ENCODE peak calls at places on chromosome 20, in nine cellular contexts. G is Peyer's patch; M is lung; V is CD4-positive, alpha-beta memory T cell; I is neural progenitor cell; W is mammary epithelial cell; C is ovary; U is fibroblast of lung; P is GM23248. S is an unnamed sample.

GRCh38 chr20:23606652-23607049 is 934 bp upstream of the CST9 start:
- DNase-seq in C (peak; percentile 71), M (peak; percentile 77), P (peak; percentile 87), W (peak; percentile 61), G (peak; percentile 85), I (peak; percentile 86), U (peak; percentile 50), V (peak; percentile 40), S (peak; percentile 88)

GRCh38 chr20:23509580-23509913 is 18.6 kb downstream of the CST8 start:
- DNase-seq in V (no peak), I (no peak), P (no peak), U (no peak), G (no peak), C (no peak), M (no peak), W (no peak), S (no peak)

GRCh38 chr20:18533978-18534644 is 26.4 kb downstream of the SEC23B start:
- DNase-seq in P (no peak), U (no peak), G (no peak), I (no peak), W (no peak), C (no peak), V (no peak), M (no peak), S (no peak)

GRCh38 chr20:275791-276190 is 14.8 kb downstream of the C20orf96 start:
- DNase-seq in G (peak; percentile 10), W (no peak), U (no peak), I (no peak), V (no peak), C (no peak), M (no peak), P (no peak), S (no peak)

GRCh38 chr20:50799890-50800550 is 5.2 kb downstream of the BCAS4 start:
- DNase-seq in U (no peak), I (no peak), G (no peak), C (no peak), V (no peak), M (no peak), W (no peak), P (no peak), S (no peak)

GRCh38 chr20:4672948-4673347 is 48.8 kb upstream of the PRND start:
- DNase-seq in I (no peak), C (no peak), W (no peak), U (no peak), P (no peak), G (no peak), V (no peak), M (no peak), S (no peak)

GRCh38 chr20:14986026-14986655 is 648.7 kb upstream of the FLRT3 start:
- DNase-seq in C (peak; percentile 16), P (no peak), G (peak; percentile 86), U (peak; percentile 59), V (no peak), W (peak; percentile 32), M (peak; percentile 87), I (no peak), S (peak; percentile 26)

GRCh38 chr20:62583424-62583920 is 58.8 kb upstream of the SLCO4A1 start:
- DNase-seq in U (no peak), C (no peak), I (peak; percentile 31), G (no peak), M (no peak), P (peak; percentile 42), V (no peak), W (no peak), S (peak; percentile 13)

GRCh38 chr20:39660965-39661364 is 698.8 kb downstream of the DHX35 start:
- DNase-seq in M (no peak), U (peak; percentile 14), P (peak; percentile 8), G (peak; percentile 50), C (no peak), V (no peak), W (peak; percentile 14), I (no peak), S (no peak)

GRCh38 chr20:47220161-47220582 is 136.3 kb downstream of the ZMYND8 start:
- DNase-seq in I (peak; percentile 66), P (peak; percentile 49), V (no peak), C (no peak), U (no peak), M (no peak), W (no peak), G (peak; percentile 65), S (no peak)

GRCh38 chr20:37543828-37544227 is 16.2 kb upstream of the BLCAP start:
- DNase-seq in C (no peak), G (peak; percentile 29), M (no peak), V (no peak), P (peak; percentile 72), U (peak; percentile 20), W (peak; percentile 50), I (no peak), S (no peak)

GRCh38 chr20:59781236-59781635 is 152.2 kb downstream of the SYCP2 start:
- DNase-seq in G (no peak), I (no peak), C (no peak), W (no peak), P (no peak), V (no peak), U (no peak), M (no peak), S (no peak)

GRCh38 chr20:50595988-50596693 is 86.0 kb downstream of the PTPN1 start:
- DNase-seq in I (no peak), V (no peak), U (peak; percentile 40), P (no peak), W (peak; percentile 17), M (no peak), C (no peak), G (no peak), S (no peak)

DNA sequence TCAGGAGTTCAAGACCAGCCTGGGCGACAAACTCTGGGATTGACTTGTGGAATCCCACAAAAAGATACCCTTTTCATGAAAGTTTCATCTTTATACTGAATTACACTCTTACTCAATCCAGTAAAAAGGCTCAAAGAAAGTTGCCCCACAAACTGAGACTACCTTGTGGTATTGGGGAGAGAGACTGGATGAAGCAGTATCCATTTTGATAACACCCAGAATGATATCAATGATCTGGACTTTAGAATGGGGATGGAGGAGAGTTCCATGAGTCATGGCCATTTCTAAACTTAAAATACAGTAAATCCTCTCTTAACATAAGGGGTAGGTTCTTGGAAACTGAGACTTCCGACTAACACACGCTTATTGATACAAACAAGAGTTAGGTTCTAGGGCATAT is 4.7 kb downstream of the STAU1 start:
- DNase-seq in W (no peak), U (no peak), V (no peak), C (no peak), I (no peak), M (no peak), G (no peak), P (no peak), S (no peak)
- H3K4me1 ChIP-seq in W (peaks cover 16% of the 10 kb centered on the region), U (peaks cover 2% of the 10 kb centered on the region), V (peaks cover 75% of the 10 kb centered on the region), C (peaks cover 4% of the 10 kb centered on the region), I (peaks cover 11% of the 10 kb centered on the region), M (peaks cover 26% of the 10 kb centered on the region), G (no peaks in the 10 kb centered on the region), P (peaks cover 7% of the 10 kb centered on the region), S (peaks cover 53% of the 10 kb centered on the region)

DNA sequence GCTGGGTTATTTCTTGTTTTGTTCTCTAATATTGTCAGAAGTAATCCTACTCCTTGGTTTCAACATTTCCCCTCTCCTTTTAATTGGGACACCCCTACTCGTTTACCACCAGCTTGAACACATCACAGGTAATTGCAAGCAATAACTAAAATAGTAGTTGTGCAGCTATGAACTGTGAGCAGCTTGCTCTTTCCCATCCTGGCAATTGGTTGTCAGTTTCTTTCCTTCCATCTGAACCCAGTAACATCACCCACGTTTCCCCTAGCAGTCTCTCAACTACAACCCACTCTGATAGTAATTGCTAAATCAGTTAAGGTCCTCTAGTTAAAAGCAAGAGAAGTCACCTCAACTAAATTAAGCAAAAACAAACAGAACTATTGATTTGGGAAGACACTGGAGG is 47.6 kb upstream of the GNRH2 start:
- DNase-seq in W (no peak), G (no peak), V (no peak), C (no peak), M (no peak), P (no peak), U (no peak), I (no peak), S (no peak)
- H3K4me3 ChIP-seq in W (no peak overlapping the region), G (no peak overlapping the region), V (no peak overlapping the region), C (no peak overlapping the region), M (no peak overlapping the region), P (no peak overlapping the region), U (no peak overlapping the region), I (no peak overlapping the region), S (no peak overlapping the region)

GRCh38 chr20:10713161-10713560 is 39.4 kb upstream of the JAG1 start:
- DNase-seq in C (no peak), U (peak; percentile 29), W (no peak), P (no peak), I (no peak), V (no peak), M (no peak), G (no peak), S (no peak)

GRCh38 chr20:10711903-10712373 is 38.1 kb upstream of the JAG1 start:
- DNase-seq in P (no peak), M (no peak), W (no peak), U (no peak), G (no peak), V (no peak), C (no peak), I (no peak), S (no peak)

GRCh38 chr20:10709916-10710315 is 36.1 kb upstream of the JAG1 start:
- DNase-seq in M (no peak), P (no peak), W (no peak), I (no peak), V (no peak), G (no peak), U (no peak), C (no peak), S (no peak)

GRCh38 chr20:10708342-10709185 is 34.8 kb upstream of the JAG1 start:
- DNase-seq in M (no peak), C (no peak), W (peak; percentile 66), V (no peak), P (peak; percentile 72), I (peak; percentile 86), U (peak; percentile 90), G (no peak), S (no peak)

GRCh38 chr20:10710995-10711775 is 37.4 kb upstream of the JAG1 start:
- DNase-seq in V (no peak), G (no peak), M (no peak), C (no peak), I (no peak), P (no peak), W (no peak), U (no peak), S (no peak)
- H3K4me1 ChIP-seq in V (no peaks in the 10 kb centered on the region), G (no peaks in the 10 kb centered on the region), M (peaks cover under 1% of the 10 kb centered on the region), C (no peaks in the 10 kb centered on the region), I (peaks cover 28% of the 10 kb centered on the region), P (peaks cover 23% of the 10 kb centered on the region), W (peaks cover 19% of the 10 kb centered on the region), U (no peaks in the 10 kb centered on the region), S (peaks cover 3% of the 10 kb centered on the region)

DNA sequence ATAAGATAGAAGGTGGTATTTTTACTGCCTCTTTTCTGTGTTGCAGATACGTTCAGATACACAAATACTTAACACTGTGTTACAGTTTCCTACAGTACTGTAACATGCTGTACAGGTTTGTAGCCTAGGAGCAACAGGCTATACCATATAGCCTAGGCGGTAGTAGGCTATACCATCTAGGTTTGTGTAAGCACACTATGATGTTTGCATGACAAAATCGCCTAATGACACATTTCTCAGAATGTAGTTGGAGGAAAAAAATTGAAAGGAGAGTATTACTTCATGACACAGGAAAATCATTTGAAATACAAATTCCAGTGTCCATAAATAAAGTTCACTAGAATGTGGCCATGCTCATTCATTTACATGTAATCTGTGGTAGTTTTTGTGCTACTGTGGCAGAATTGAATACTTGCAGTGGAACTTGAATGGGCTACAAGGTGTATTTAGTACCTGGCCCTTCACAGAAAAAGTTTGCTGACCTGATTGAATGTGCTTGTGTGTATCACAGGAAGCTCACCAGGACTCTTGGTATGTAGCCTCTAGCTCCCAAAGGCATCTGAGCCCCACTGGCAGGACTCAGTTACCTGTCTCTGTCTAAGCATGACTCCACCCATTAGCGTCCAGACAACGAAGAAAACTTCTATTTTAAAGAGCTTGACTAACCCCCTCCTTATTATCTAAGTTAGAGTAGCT is 18.8 kb downstream of the TOP1 start:
- DNase-seq in I (peak; percentile 20), M (no peak), G (no peak), P (peak; percentile 16), U (no peak), W (no peak), V (no peak), C (no peak), S (no peak)
- H3K4me3 ChIP-seq in I (no peak overlapping the region), M (no peak overlapping the region), G (peak overlapping the region; percentile 35), P (peak overlapping the region; percentile 75), U (no peak overlapping the region), W (peak overlapping the region; percentile 27), V (peak overlapping the region; percentile 39), C (no peak overlapping the region), S (peak overlapping the region; percentile 23)

S was measured in heart left ventricle.